ENCODE peak calls at places on chromosomes 13 and 19, in four cellular contexts. One of them, this sample, is unnamed.

GRCh38 chr19:4829001-4829712 is 2.4 kb downstream of the TICAM1 start:
- DNase-seq in RWPE1: no peak
- DNase-seq in psoas muscle: no peak
- DNase-seq in effector CD4-positive, alpha-beta T cell: no peak
- DNase-seq in this sample: no peak

GRCh38 chr19:45047188-45047797 is 8.4 kb downstream of the CLASRP start:
- DNase-seq in effector CD4-positive, alpha-beta T cell: no peak
- DNase-seq in psoas muscle: no peak
- DNase-seq in RWPE1: no peak
- DNase-seq in this sample: no peak

GRCh38 chr19:55255618-55256423 is 3.0 kb downstream of the PPP6R1 start:
- DNase-seq in effector CD4-positive, alpha-beta T cell: peak; percentile 25
- DNase-seq in RWPE1: no peak
- DNase-seq in psoas muscle: peak; percentile 46
- DNase-seq in this sample: peak; percentile 60

GRCh38 chr19:14413765-14414171 is 5.4 kb downstream of the DDX39A start:
- DNase-seq in psoas muscle: no peak
- DNase-seq in effector CD4-positive, alpha-beta T cell: no peak
- DNase-seq in RWPE1: no peak
- DNase-seq in this sample: no peak

GRCh38 chr13:110138009-110138699 is 168.8 kb downstream of the COL4A1 start:
- DNase-seq in effector CD4-positive, alpha-beta T cell: peak; percentile 12
- DNase-seq in psoas muscle: peak; percentile 88
- DNase-seq in RWPE1: peak; percentile 90
- DNase-seq in this sample: no peak

GRCh38 chr13:73162912-73163911 is 104.4 kb downstream of the KLF5 start:
- DNase-seq in psoas muscle: no peak
- DNase-seq in RWPE1: no peak
- DNase-seq in effector CD4-positive, alpha-beta T cell: no peak
- DNase-seq in this sample: no peak

GRCh38 chr19:40807147-40808020 is 8.4 kb downstream of the EGLN2 start:
- DNase-seq in RWPE1: peak; percentile 14
- DNase-seq in effector CD4-positive, alpha-beta T cell: no peak
- DNase-seq in psoas muscle: no peak
- DNase-seq in this sample: no peak

GRCh38 chr19:32457540-32457939 is 52.0 kb downstream of the DPY19L3 start:
- DNase-seq in psoas muscle: no peak
- DNase-seq in effector CD4-positive, alpha-beta T cell: no peak
- DNase-seq in RWPE1: no peak
- DNase-seq in this sample: no peak

GRCh38 chr13:102799544-102800144 is 725 bp downstream of the BIVM start:
- DNase-seq in psoas muscle: no peak
- DNase-seq in RWPE1: peak; percentile 13
- DNase-seq in effector CD4-positive, alpha-beta T cell: no peak
- DNase-seq in this sample: no peak

GRCh38 chr19:5149508-5149907 is 180.6 kb downstream of the KDM4B start:
- DNase-seq in RWPE1: no peak
- DNase-seq in psoas muscle: no peak
- DNase-seq in effector CD4-positive, alpha-beta T cell: no peak
- DNase-seq in this sample: no peak